ENCODE peak calls at places on chromosomes 1 and 21, in ten cellular contexts. V, Q, K, N, I, H, P, E, Y and B are unnamed samples.

GRCh38 chr1:143643148-143643885 is 328.5 kb downstream of the FAM72C start:
- DNase-seq in H (no peak), I (no peak), E (no peak), N (no peak), Q (no peak), P (no peak), V (no peak), Y (no peak), K (no peak), B (no peak)

GRCh38 chr1:85027242-85027983 is 20.9 kb downstream of the MCOLN3 start:
- DNase-seq in P (no peak), I (no peak), N (peak), Q (no peak), H (no peak), Y (no peak), K (no peak), V (no peak), E (peak), B (no peak)

GRCh38 chr1:188706742-188707141 is 1770.9 kb downstream of the BRINP3 start:
- DNase-seq in K (no peak), P (no peak), H (no peak), V (no peak), N (no peak), E (peak), I (no peak), Q (no peak), Y (no peak), B (no peak)

GRCh38 chr1:163351912-163352311 is 30.2 kb downstream of the NUF2 start:
- DNase-seq in Q (no peak), Y (no peak), N (no peak), P (no peak), E (no peak), V (no peak), K (no peak), H (no peak), I (no peak), B (no peak)

GRCh38 chr1:67429528-67430357 is 459 bp downstream of the SERBP1 start:
- DNase-seq in P (peak), Y (peak), K (peak), H (peak), Q (no peak), E (no peak), I (peak), V (peak), N (peak), B (peak)

GRCh38 chr1:116940809-116941640 is 31.3 kb downstream of the PTGFRN start:
- DNase-seq in E (no peak), Y (no peak), H (no peak), P (no peak), V (no peak), K (no peak), I (no peak), N (no peak), Q (no peak), B (no peak)

GRCh38 chr1:42981871-42982270 is 23.2 kb upstream of the SLC2A1 start:
- DNase-seq in P (no peak), V (no peak), Q (no peak), H (no peak), E (no peak), Y (no peak), N (no peak), K (no peak), I (no peak), B (no peak)

GRCh38 chr1:10630661-10631120 is 155.9 kb downstream of the PEX14 start:
- DNase-seq in P (no peak), V (no peak), I (no peak), H (peak), Q (no peak), K (no peak), E (no peak), N (no peak), Y (no peak), B (no peak)

GRCh38 chr1:245434285-245434684 is 279.5 kb downstream of the KIF26B start:
- DNase-seq in K (no peak), Y (no peak), H (no peak), P (no peak), Q (no peak), I (no peak), E (no peak), N (no peak), V (no peak), B (no peak)

GRCh38 chr1:171998711-171999110 is 157.4 kb downstream of the DNM3 start:
- DNase-seq in E (no peak), K (no peak), I (no peak), P (no peak), V (no peak), N (no peak), Y (no peak), H (no peak), Q (no peak), B (no peak)

GRCh38 chr1:156849151-156849496 is 9.8 kb downstream of the INSRR start:
- DNase-seq in E (no peak), H (no peak), N (no peak), Y (no peak), Q (no peak), P (no peak), I (no peak), V (no peak), K (no peak), B (no peak)

GRCh38 chr1:61980561-61980960 is 214.1 kb upstream of the L1TD1 start:
- DNase-seq in I (no peak), P (no peak), Q (no peak), K (no peak), Y (no peak), N (no peak), V (no peak), H (no peak), E (no peak), B (no peak)

GRCh38 chr1:19437911-19438310 is 47.4 kb downstream of the CAPZB start:
- DNase-seq in V (no peak), N (no peak), K (no peak), Q (no peak), H (peak), E (peak), Y (no peak), P (no peak), I (no peak), B (no peak)

GRCh38 chr1:162471290-162471853 is 26.2 kb upstream of the UHMK1 start:
- DNase-seq in N (no peak), K (no peak), V (no peak), P (no peak), Y (no peak), I (no peak), Q (no peak), H (no peak), E (no peak), B (no peak)

DNA sequence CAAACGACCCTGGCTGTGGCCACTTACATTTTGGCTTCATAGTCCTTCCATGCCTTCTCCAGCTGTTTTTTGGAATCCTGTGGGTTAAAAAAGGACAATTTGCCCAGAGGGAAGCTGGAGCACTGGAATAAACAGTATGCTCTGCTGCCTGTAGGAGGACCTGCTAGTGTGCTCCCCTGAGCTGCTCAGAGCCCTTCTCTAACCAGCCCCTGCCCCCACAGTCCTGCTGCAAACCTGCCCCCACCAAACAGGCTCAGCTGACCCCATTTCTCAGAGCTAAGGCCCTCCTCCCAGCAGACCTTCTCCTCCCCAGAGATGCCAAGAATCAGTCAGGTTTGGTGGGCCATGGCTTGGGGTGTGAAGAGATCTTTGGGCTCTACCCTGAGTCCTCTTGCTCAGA is 26.9 kb upstream of the TCEA3 start:
- DNase-seq in I (no peak), H (no peak), Q (no peak), K (no peak), E (no peak), N (no peak), P (no peak), Y (no peak), V (no peak), B (no peak)
- TF ChIP-seq CTCF in I (no peak), H (no peak), Q (no peak), K (no peak), E (no peak), N (no peak), P (no peak), Y (no peak), V (no peak), B (no peak)

GRCh38 chr1:181087400-181087901 is 1.0 kb upstream of the IER5 start:
- DNase-seq in E (no peak), V (no peak), Q (no peak), K (no peak), Y (peak), P (peak), N (no peak), H (no peak), I (no peak), B (peak)

GRCh38 chr1:181086926-181087325 is 1.6 kb upstream of the IER5 start:
- DNase-seq in P (no peak), K (no peak), I (no peak), N (no peak), Y (no peak), H (no peak), E (peak), V (no peak), Q (no peak), B (no peak)

GRCh38 chr1:181089777-181090505 is 1.4 kb downstream of the IER5 start:
- DNase-seq in H (peak), K (peak), I (peak), Y (peak), P (peak), Q (no peak), N (peak), E (peak), V (peak), B (peak)

GRCh38 chr1:181089017-181089776 is 697 bp downstream of the IER5 start:
- DNase-seq in P (no peak), Q (no peak), I (no peak), V (peak), H (no peak), E (no peak), K (peak), Y (peak), N (peak), B (no peak)

GRCh38 chr1:181088079-181089016 is at the start of gene IER5:
- DNase-seq in H (peak), P (peak), N (peak), Y (peak), K (peak), Q (peak), V (peak), I (peak), E (peak), B (peak)
- TF ChIP-seq CTCF in H (no peak), P (no peak), N (no peak), Y (no peak), K (no peak), Q (no peak), V (no peak), I (no peak), E (no peak), B (no peak)

DNA sequence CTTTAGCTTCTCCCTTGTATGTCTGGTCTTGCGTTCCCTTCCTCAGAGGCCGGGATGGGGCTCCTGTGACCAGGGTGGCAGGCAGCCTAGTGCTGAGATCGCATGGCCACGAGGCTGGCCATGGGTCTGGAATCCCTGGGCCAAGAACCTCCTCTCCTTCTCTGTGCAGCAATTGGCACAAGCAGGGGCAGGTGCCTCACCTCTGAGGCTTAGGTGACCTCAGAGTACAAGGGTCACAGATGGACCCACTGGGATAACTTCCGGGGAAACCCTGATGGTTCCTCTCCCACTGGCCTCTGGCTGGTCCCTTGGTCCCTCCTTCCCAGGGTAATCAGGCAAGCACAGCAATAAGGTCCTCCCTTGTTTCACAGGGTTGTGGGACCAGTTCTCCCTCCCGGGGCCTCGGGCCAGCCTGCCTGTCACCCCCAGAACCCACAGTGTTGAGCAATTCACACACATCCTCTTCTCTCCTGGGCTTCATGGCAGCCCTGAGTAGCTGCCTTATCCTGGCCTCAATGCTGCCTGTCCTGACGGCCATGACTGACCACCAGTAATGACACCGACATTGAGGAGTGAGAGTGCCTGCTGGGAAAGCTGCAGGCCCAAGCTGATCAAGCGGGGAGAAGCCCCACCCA is 38.6 kb downstream of the BMP8A start:
- DNase-seq in H (no peak), Y (no peak), Q (no peak), N (no peak), K (no peak), I (no peak), E (no peak), P (no peak), V (no peak), B (no peak)
- TF ChIP-seq CTCF in H (no peak), Y (no peak), Q (no peak), N (no peak), K (no peak), I (no peak), E (no peak), P (no peak), V (no peak), B (no peak)

DNA sequence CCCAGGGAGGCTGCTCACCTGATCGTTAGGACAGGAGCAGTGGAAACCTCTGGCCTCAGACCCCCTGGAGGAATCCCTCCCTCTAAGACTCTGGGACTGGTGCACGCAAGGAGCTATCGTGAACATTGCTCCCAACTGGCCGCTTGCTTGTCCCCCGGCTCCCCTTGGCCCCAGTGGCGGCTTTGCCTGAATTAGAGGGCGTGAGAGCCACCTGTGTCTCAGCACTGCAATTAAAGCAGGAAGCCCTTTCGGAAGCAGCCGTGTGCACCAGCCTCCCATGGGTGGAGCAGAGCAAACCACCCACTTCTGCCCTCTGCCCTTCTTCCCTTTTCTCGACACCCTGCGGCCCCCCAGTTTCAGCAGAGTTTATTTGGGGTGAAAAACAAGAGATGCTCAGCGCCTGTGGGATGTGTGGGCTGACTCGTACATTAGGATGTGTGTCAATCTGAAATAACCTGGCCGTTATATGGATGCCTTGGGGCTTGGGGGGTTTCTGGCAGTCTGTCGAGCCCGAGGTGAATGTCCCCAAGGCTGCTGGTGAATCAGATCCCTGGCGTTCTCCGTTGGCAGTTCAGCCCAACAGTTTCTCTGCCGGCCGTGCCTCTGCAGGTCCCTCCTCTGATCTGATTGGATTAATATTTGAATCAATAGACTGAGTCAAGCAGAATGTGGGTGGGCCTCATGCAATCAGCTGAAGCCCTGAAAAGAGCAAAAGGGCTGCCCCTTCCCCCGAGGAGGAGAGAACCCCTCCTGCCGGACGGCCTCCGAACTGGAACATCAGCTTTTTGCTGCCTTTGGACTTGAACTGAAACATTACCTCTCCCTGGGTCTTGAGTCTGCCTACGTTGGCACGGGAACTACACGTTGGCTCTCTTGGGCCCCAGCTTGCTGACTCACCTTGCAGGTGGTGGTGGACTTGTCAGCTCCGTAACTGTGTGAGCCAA is 7.3 kb upstream of the UMODL1 start:
- DNase-seq in K (no peak), Q (no peak), N (no peak), E (no peak), V (no peak), H (no peak), I (no peak), P (peak), Y (no peak), B (peak)
- TF ChIP-seq CTCF in K (no peak), Q (no peak), N (no peak), E (no peak), V (no peak), H (no peak), I (no peak), P (peak), Y (no peak), B (no peak)

DNA sequence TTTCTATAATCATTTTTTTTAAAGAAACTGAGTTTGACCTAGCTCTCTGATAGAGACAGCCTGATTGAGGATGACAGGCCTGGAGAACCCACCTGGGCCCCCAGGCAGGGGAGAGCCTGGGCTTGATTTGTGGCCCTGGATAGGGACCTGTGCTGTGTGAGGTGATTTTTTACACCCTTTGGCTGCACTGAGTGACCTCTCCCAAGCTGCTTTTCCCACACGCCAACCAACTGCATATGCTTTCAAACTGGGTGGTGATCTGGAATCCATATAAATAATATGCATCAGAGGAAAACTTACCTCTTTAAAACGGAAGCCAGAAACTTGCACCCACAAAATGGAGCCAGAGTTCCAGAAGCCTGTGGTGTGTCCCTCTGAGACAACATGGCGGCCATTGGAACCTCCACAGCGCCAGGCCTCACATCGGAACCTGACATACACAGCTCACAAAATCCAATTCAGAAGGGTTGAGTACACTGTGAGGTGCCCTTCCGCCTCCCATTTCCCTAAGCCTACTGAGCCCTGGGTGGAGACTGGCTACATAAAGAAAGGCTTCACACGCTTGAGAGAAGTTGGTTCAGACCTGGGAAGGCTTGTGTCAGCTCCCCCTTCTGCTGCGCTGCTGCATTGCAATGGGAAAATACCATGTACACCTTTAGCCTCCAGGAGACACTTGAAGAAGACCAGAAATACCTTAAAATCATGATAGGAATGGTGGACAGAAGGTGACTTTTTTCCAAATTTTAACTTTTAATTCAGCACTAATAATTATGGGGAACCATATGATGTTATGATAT is 160.7 kb downstream of the HHIPL2 start:
- DNase-seq in V (no peak), Y (peak), P (no peak), K (no peak), H (no peak), Q (no peak), N (peak), E (no peak), I (no peak), B (no peak)
- TF ChIP-seq CTCF in V (no peak), Y (peak), P (no peak), K (no peak), H (no peak), Q (peak), N (no peak), E (peak), I (no peak), B (no peak)

GRCh38 chr21:34544032-34544496 is 32.1 kb upstream of the KCNE1 start:
- DNase-seq in Q (no peak), P (peak), H (peak), V (no peak), K (no peak), I (peak), E (peak), Y (peak), N (peak), B (no peak)

GRCh38 chr21:34548782-34549376 is 36.9 kb upstream of the KCNE1 start:
- DNase-seq in H (no peak), Q (no peak), P (no peak), E (no peak), I (no peak), V (no peak), K (no peak), N (no peak), Y (no peak), B (no peak)

GRCh38 chr21:34543017-34543416 is 31.0 kb upstream of the KCNE1 start:
- DNase-seq in E (no peak), V (no peak), P (no peak), Y (no peak), Q (no peak), I (no peak), N (no peak), K (no peak), H (no peak), B (no peak)

GRCh38 chr21:34546556-34546955 is 34.5 kb upstream of the KCNE1 start:
- DNase-seq in H (no peak), V (no peak), P (no peak), I (no peak), Q (no peak), N (no peak), K (no peak), Y (no peak), E (no peak), B (no peak)

GRCh38 chr21:34545079-34545884 is 33.3 kb upstream of the KCNE1 start:
- DNase-seq in P (peak), H (peak), Q (no peak), V (no peak), Y (no peak), I (no peak), K (no peak), N (peak), E (peak), B (peak)
- TF ChIP-seq CTCF in P (no peak), H (no peak), Q (peak), V (no peak), Y (no peak), I (no peak), K (no peak), N (no peak), E (peak), B (no peak)

DNA sequence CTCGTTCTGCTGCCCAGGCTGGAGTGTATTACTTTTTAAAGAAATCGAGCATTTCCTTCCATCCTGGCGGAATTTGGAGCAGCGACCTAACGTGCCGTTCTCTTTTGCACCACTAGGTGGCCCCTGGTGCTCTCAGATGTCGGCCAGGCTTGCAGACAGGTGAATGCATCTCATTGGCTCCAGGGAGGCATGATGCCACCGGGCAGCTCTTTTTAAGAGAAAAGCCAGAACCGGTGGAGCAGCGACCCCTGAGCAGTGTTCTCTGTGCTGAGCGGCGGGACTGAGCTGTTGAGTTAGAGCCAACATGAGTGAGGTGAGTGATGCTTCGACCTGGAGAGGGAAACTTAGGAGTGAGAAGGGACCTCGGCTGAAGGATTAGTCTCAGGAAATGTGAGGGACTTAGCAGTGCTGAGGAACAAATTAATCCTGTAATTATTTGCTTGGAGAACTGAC is at the start of gene PCP4:
- DNase-seq in P (no peak), Q (no peak), H (no peak), E (no peak), Y (peak), V (peak), N (peak), K (no peak), I (no peak), B (no peak)
- TF ChIP-seq CTCF in P (peak), Q (peak), H (peak), E (peak), Y (peak), V (peak), N (peak), K (peak), I (peak), B (no peak)

DNA sequence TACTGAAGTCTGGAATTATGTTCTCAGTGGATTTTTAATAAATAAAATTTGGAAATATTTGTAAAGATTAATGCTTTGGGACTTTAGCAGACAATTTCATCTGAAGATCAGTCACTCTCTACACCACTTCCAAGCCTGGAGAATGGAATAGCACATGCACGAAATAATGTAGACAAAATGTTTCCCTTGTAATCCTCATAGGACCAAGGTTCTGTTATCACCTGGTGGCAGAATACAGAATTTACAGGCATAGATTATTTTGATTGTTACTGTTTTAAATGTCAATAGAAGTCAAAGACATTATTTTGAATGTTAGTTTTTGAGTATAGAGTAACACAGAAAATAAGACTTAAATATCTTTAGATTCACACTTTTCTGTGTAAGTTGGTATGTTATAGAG is 9.1 kb upstream of the ELAVL4 start:
- DNase-seq in P (no peak), Q (no peak), Y (no peak), H (no peak), E (no peak), I (no peak), K (no peak), N (no peak), V (no peak), B (no peak)
- TF ChIP-seq CTCF in P (no peak), Q (no peak), Y (no peak), H (no peak), E (no peak), I (no peak), K (no peak), N (no peak), V (no peak), B (no peak)